ENCODE peak calls at places on chromosomes 1 and 21, in four cellular contexts. A, T, L and M are unnamed samples.

GRCh38 chr1:236997361-236997760 is 6.9 kb downstream of the MT1HL1 start:
- DNase-seq in L (no peak), A (no peak), T (no peak), M (no peak)

GRCh38 chr1:224505454-224506093 is 71.0 kb upstream of the WDR26 start:
- DNase-seq in L (no peak), A (no peak), T (no peak), M (no peak)

GRCh38 chr1:32426489-32427255 is 32.4 kb upstream of the BSDC1 start:
- DNase-seq in L (no peak), T (no peak), A (no peak), M (no peak)

GRCh38 chr1:60861949-60862346 is 220.4 kb upstream of the NFIA start:
- DNase-seq in A (no peak), L (no peak), T (no peak), M (no peak)

GRCh38 chr1:228510101-228510850 is 23.1 kb downstream of the RNF187 start:
- DNase-seq in A (no peak), L (no peak), T (no peak), M (no peak)

GRCh38 chr1:2129256-2129943 is 65.2 kb downstream of the FAAP20 start:
- DNase-seq in A (no peak), L (no peak), T (no peak), M (no peak)

GRCh38 chr1:16209847-16210407 is 2.5 kb downstream of the ARHGEF19 start:
- DNase-seq in T (no peak), A (no peak), L (no peak), M (no peak)

GRCh38 chr21:43300496-43301423 is 126.2 kb downstream of the SIK1 start:
- DNase-seq in T (no peak), L (no peak), A (no peak), M (peak; percentile 55)

GRCh38 chr1:180988221-180988826 is 34.3 kb downstream of the STX6 start:
- DNase-seq in L (no peak), T (no peak), A (no peak), M (no peak)

GRCh38 chr1:168321945-168322344 is 41.3 kb downstream of the TBX19 start:
- DNase-seq in L (no peak), A (no peak), T (peak; percentile 43), M (peak; percentile 42)

GRCh38 chr1:113786055-113786454 is 26.2 kb downstream of the RSBN1 start:
- DNase-seq in A (no peak), L (no peak), T (no peak), M (no peak)

GRCh38 chr1:157580179-157580827 is 17.6 kb downstream of the FCRL4 start:
- DNase-seq in T (peak; percentile 58), L (no peak), A (peak; percentile 40), M (peak; percentile 61)

GRCh38 chr21:43626390-43626789 is 32.9 kb downstream of the HSF2BP start:
- DNase-seq in A (no peak), T (no peak), L (no peak), M (no peak)

GRCh38 chr1:96416111-96416595 is 305.4 kb upstream of the PTBP2 start:
- DNase-seq in T (no peak), L (no peak), A (no peak), M (peak; percentile 75)

GRCh38 chr1:32353431-32353830 is 8.9 kb downstream of the FAM229A start:
- DNase-seq in A (no peak), L (no peak), T (no peak), M (no peak)

GRCh38 chr21:45276620-45277019 is 11.1 kb downstream of the POFUT2 start:
- DNase-seq in A (peak; percentile 11), T (no peak), L (no peak), M (no peak)

GRCh38 chr1:193115629-193116227 is 6.1 kb upstream of the CDC73 start:
- DNase-seq in L (no peak), T (no peak), A (no peak), M (peak; percentile 96)

GRCh38 chr1:90402893-90403849 is 313.9 kb downstream of the BARHL2 start:
- DNase-seq in L (no peak), T (no peak), A (no peak), M (peak; percentile 91)

GRCh38 chr1:153790282-153790995 is 15.2 kb downstream of the SLC27A3 start:
- DNase-seq in A (no peak), L (peak; percentile 27), T (peak; percentile 72), M (no peak)

GRCh38 chr1:25620211-25620610 is 3.6 kb downstream of the MAN1C1 start:
- DNase-seq in T (no peak), L (no peak), A (no peak), M (no peak)

GRCh38 chr1:155553349-155553748 is 9.3 kb downstream of the ASH1L start:
- DNase-seq in L (no peak), A (no peak), T (no peak), M (no peak)

GRCh38 chr1:111219466-111220286 is 7.8 kb upstream of the CHI3L2 start:
- DNase-seq in T (no peak), A (peak; percentile 75), L (no peak), M (no peak)